ENCODE peak calls at places on chromosome 21, in four cellular contexts. Y is HCT116, K is Panc1, I is AG04450. Q is an unnamed sample.
A peak's percentile ranks its signal among the peaks of the same experiment; 100 is the strongest.

GRCh38 chr21:14554948-14555347 is 8.8 kb upstream of the SAMSN1 start:
- DNase-seq in Y (no peak), K (no peak), I (no peak), Q (no peak)

GRCh38 chr21:25350056-25350455 is 257.2 kb downstream of the MRPL39 start:
- DNase-seq in Y (no peak), K (no peak), I (no peak), Q (no peak)

GRCh38 chr21:36589352-36589971 is 109.5 kb upstream of the SIM2 start:
- DNase-seq in Y (peak; percentile 59), K (no peak), I (no peak), Q (peak; percentile 44)

GRCh38 chr21:39837861-39838359 is 29.3 kb upstream of the PCP4 start:
- DNase-seq in Y (no peak), K (no peak), I (no peak), Q (no peak)

GRCh38 chr21:25512095-25513086 is 94.9 kb downstream of the MRPL39 start:
- DNase-seq in Y (no peak), K (no peak), I (no peak), Q (no peak)

GRCh38 chr21:35005825-35006224 is 43.3 kb downstream of the RUNX1 start:
- DNase-seq in Y (no peak), K (no peak), I (no peak), Q (no peak)

GRCh38 chr21:15051652-15052554 is 12.9 kb downstream of the NRIP1 start:
- DNase-seq in Y (no peak), K (no peak), I (no peak), Q (no peak)

GRCh38 chr21:27647921-27648320 is 681.0 kb upstream of the ADAMTS5 start:
- DNase-seq in Y (no peak), K (no peak), I (no peak), Q (no peak)

GRCh38 chr21:31670065-31670464 is 10.6 kb downstream of the SOD1 start:
- DNase-seq in Y (no peak), K (no peak), I (no peak), Q (no peak)

GRCh38 chr21:43719748-43720538 is 1.0 kb downstream of the PDXK start:
- DNase-seq in Y (no peak), K (no peak), I (no peak), Q (no peak)

GRCh38 chr21:34702341-34702807 is 33.6 kb downstream of the CLIC6 start:
- DNase-seq in Y (no peak), K (no peak), I (peak; percentile 90), Q (peak; percentile 48)

GRCh38 chr21:30984897-30985296 is 53.4 kb downstream of the KRTAP19-8 start:
- DNase-seq in Y (no peak), K (no peak), I (no peak), Q (no peak)

GRCh38 chr21:46057111-46057709 is 40.7 kb upstream of the COL6A2 start:
- DNase-seq in Y (no peak), K (no peak), I (no peak), Q (no peak)

GRCh38 chr21:44793269-44794030 is 8.2 kb downstream of the UBE2G2 start:
- DNase-seq in Y (peak; percentile 24), K (no peak), I (no peak), Q (no peak)
- TF ChIP-seq CTCF in Y (peak; percentile 79), K (peak; percentile 82), I (peak; percentile 76), Q (peak; percentile 62)

GRCh38 chr21:42234026-42234425 is 15.1 kb downstream of the ABCG1 start:
- DNase-seq in Y (no peak), K (no peak), I (no peak), Q (no peak)
- H3K4me3 ChIP-seq in Y (peak overlapping the region; percentile 53), K (peak overlapping the region; percentile 49), I (no peak overlapping the region), Q (no peak overlapping the region)

GRCh38 chr21:42307106-42307505 is 8.1 kb downstream of the TFF3 start:
- DNase-seq in Y (no peak), K (no peak), I (no peak), Q (no peak)
- TF ChIP-seq CTCF in Y (no peak), K (no peak), I (no peak), Q (no peak)

GRCh38 chr21:17461582-17461981 is 51.3 kb upstream of the CXADR start:
- DNase-seq in Y (no peak), K (no peak), I (no peak), Q (no peak)
- H3K4me3 ChIP-seq in Y (no peak overlapping the region), K (no peak overlapping the region), I (no peak overlapping the region), Q (no peak overlapping the region)

GRCh38 chr21:44951186-44951915 is 11.5 kb downstream of the SLX9 start:
- DNase-seq in Y (no peak), K (no peak), I (no peak), Q (no peak)

GRCh38 chr21:44950351-44950750 is 10.5 kb downstream of the SLX9 start:
- DNase-seq in Y (no peak), K (no peak), I (no peak), Q (no peak)

GRCh38 chr21:44952929-44953627 is 13.2 kb downstream of the SLX9 start:
- DNase-seq in Y (no peak), K (no peak), I (no peak), Q (no peak)

GRCh38 chr21:44953628-44954021 is 13.8 kb downstream of the SLX9 start:
- DNase-seq in Y (no peak), K (no peak), I (no peak), Q (no peak)

GRCh38 chr21:44952116-44952928 is 12.5 kb downstream of the SLX9 start:
- DNase-seq in Y (no peak), K (no peak), I (no peak), Q (no peak)
- TF ChIP-seq CTCF in Y (no peak), K (no peak), I (no peak), Q (no peak)

Q was measured in HFF-Myc.